ENCODE peak calls at places on chromosome 20, in seven cellular contexts. Z is GM06990, A is SK-N-SH, O is heart left ventricle, J is mucosa of descending colon, E is SJSA1, D is HCT116. I is an unnamed sample. For H3K36me3, the result is how much of the 10 kb centered on the place peaks cover.

GRCh38 chr20:37571033-37571432 is 43.4 kb upstream of the BLCAP start:
- DNase-seq in Z (no peak), A (no peak), O (no peak), J (no peak), E (peak), D (no peak), I (no peak)

GRCh38 chr20:25985597-25985996 is 288.9 kb upstream of the ZNF337 start:
- DNase-seq in Z (no peak), A (no peak), O (no peak), J (no peak), E (peak), D (no peak), I (no peak)

GRCh38 chr20:57076951-57077350 is 189.5 kb downstream of the BMP7 start:
- DNase-seq in Z (no peak), A (no peak), O (no peak), J (no peak), E (no peak), D (no peak), I (no peak)

GRCh38 chr20:53881362-53881761 is 189.0 kb downstream of the BCAS1 start:
- DNase-seq in Z (no peak), A (no peak), O (no peak), J (no peak), E (no peak), D (no peak), I (no peak)

GRCh38 chr20:44887466-44887865 is 2.0 kb downstream of the YWHAB start:
- DNase-seq in Z (no peak), A (no peak), O (no peak), J (no peak), E (no peak), D (no peak), I (no peak)

GRCh38 chr20:40579701-40580100 is 109.3 kb downstream of the MAFB start:
- DNase-seq in Z (no peak), A (no peak), O (no peak), J (no peak), E (no peak), D (no peak), I (no peak)

GRCh38 chr20:32344835-32345506 is 13.2 kb upstream of the ASXL1 start:
- DNase-seq in Z (no peak), A (no peak), O (no peak), J (no peak), E (no peak), D (no peak), I (peak)

GRCh38 chr20:5770987-5771318 is 20.8 kb downstream of the SHLD1 start:
- DNase-seq in Z (no peak), A (no peak), O (no peak), J (no peak), E (no peak), D (no peak), I (no peak)

GRCh38 chr20:31833130-31833930 is 12.1 kb downstream of the FOXS1 start:
- DNase-seq in Z (peak), A (peak), O (peak), J (peak), E (peak), D (peak), I (peak)

GRCh38 chr20:36030143-36030542 is 61.8 kb downstream of the CNBD2 start:
- DNase-seq in Z (no peak), A (no peak), O (no peak), J (peak), E (no peak), D (no peak), I (no peak)

GRCh38 chr20:50224553-50225255 is 34.1 kb downstream of the CEBPB start:
- DNase-seq in Z (no peak), A (no peak), O (peak), J (peak), E (peak), D (no peak), I (peak)

GRCh38 chr20:40856653-40857052 is 167.6 kb upstream of the MAFB start:
- DNase-seq in Z (no peak), A (no peak), O (no peak), J (no peak), E (no peak), D (no peak), I (no peak)

GRCh38 chr20:38926934-38927616 is 858 bp downstream of the FAM83D start:
- DNase-seq in Z (no peak), A (no peak), O (no peak), J (no peak), E (no peak), D (no peak), I (peak)

GRCh38 chr20:57659131-57659788 is 39.0 kb upstream of the ZBP1 start:
- DNase-seq in Z (no peak), A (peak), O (peak), J (no peak), E (peak), D (no peak), I (peak)

GRCh38 chr20:20521736-20522135 is 153.8 kb downstream of the INSM1 start:
- DNase-seq in Z (no peak), A (no peak), O (no peak), J (no peak), E (no peak), D (no peak), I (no peak)

GRCh38 chr20:64101731-64102621 is 5.4 kb downstream of the NPBWR2 start:
- DNase-seq in Z (peak), A (peak), O (peak), J (peak), E (no peak), D (no peak), I (peak)

GRCh38 chr20:40892642-40893041 is 136.0 kb upstream of the TOP1 start:
- DNase-seq in Z (no peak), A (no peak), O (no peak), J (no peak), E (no peak), D (no peak), I (no peak)

GRCh38 chr20:17541996-17542395 is 10.8 kb upstream of the BFSP1 start:
- DNase-seq in Z (no peak), A (no peak), O (no peak), J (no peak), E (no peak), D (no peak), I (no peak)

GRCh38 chr20:4130404-4131189 is 115.2 kb upstream of the RNF24 start:
- DNase-seq in Z (no peak), A (no peak), O (no peak), J (peak), E (peak), D (no peak), I (no peak)

DNA sequence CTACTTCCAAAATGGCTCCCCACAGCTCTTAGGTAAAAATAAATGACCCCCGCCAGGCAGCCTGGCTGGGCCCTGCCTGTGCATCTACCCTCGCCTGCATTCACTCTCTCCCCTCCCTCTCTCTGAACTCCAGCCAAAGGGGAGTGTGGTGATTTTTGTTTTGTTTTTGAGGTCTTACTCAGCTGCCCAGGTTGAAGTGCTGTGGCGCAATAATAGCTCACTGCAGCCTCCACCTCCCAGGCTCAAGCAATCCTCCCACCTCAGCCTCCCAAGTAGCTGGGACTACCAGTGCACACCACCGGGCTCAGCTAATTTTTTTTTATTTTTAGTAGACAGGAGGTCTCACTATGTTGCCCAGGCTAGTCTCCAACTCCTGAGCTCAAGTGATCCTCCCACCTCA is 15.8 kb downstream of the NFATC2 start:
- DNase-seq in Z (no peak), A (no peak), O (no peak), J (no peak), E (no peak), D (no peak), I (no peak)
- H3K4me3 ChIP-seq in Z (no peak), A (no peak), O (no peak), J (no peak), E (no peak), D (no peak), I (no peak)

GRCh38 chr20:23369424-23369823 is 7.4 kb downstream of the GZF1 start:
- DNase-seq in Z (no peak), A (no peak), O (no peak), J (no peak), E (no peak), D (no peak), I (no peak)

GRCh38 chr20:23368316-23369110 is 6.5 kb downstream of the GZF1 start:
- DNase-seq in Z (no peak), A (no peak), O (no peak), J (no peak), E (no peak), D (no peak), I (no peak)

GRCh38 chr20:23366384-23366783 is 4.4 kb downstream of the GZF1 start:
- DNase-seq in Z (no peak), A (no peak), O (no peak), J (no peak), E (no peak), D (no peak), I (no peak)

GRCh38 chr20:23365390-23366165 is 3.6 kb downstream of the GZF1 start:
- DNase-seq in Z (no peak), A (peak), O (no peak), J (no peak), E (no peak), D (no peak), I (peak)

DNA sequence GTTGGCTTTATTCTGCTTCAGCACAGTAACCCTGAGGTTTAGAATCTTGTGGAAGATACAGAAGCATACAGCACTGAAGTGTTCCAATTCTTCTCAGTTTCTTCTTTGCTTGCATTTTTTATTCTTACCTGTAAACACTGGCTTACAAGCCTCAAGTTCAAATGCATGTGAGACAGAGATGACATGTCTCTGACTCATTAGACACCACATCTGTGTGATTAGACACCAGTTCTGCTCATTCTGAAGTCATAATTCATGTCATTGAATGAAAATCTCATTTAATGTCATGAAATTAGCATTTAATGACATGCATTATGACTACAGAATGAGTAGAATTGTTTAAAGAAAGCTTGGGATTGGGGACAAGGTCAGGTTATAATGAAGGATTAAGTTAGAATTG is 5.8 kb downstream of the GZF1 start:
- DNase-seq in Z (no peak), A (no peak), O (no peak), J (no peak), E (no peak), D (no peak), I (no peak)
- H3K36me3 ChIP-seq in Z (under half), A (half or more), O (half or more), J (under half), E (half or more), D (under half), I (under half)

DNA sequence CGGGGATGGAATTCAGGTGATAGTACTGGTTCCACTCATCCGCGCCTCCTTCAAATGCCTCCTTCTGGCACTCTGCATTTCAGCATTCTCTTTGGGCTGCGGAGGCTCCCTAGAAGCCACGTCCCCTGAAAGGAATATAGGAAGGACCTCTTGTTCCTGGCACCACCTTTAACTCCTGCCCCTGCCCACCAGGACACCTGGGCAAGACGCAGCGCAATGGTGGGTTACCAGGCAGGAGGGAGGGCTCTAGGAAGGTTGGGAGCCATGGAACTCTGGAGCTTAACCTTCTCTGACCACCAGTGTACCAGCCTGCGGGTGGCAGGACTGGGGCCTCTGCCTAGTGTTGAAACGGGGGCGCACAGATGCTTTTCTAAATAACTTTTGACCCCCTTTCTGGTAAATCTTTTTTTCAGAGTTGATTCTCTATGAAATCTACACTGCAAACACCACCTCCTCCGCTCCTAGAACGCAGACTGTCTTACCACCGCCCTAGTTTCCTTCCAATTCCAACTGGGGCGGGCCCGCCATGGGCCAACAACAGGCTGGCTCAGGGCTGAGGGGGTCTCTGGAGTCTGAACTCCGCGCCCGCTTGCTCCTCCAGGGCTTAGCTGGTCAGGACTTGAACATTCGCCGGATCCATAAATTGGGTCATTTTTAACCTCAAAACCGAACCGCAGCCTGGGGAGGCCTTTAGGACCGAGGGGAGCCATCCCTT is 871 bp upstream of the SYNDIG1 start:
- DNase-seq in Z (no peak), A (no peak), O (no peak), J (no peak), E (no peak), D (no peak), I (no peak)
- H3K4me3 ChIP-seq in Z (no peak), A (no peak), O (no peak), J (no peak), E (no peak), D (no peak), I (peak)

GRCh38 chr20:2465100-2465499 is 5.5 kb downstream of the SNRPB start:
- DNase-seq in Z (no peak), A (no peak), O (no peak), J (no peak), E (no peak), D (no peak), I (no peak)
- H3K36me3 ChIP-seq in Z (under half), A (half or more), O (half or more), J (under half), E (half or more), D (half or more), I (half or more)

GRCh38 chr20:271528-271927 is 14.0 kb downstream of the DEFB132 start:
- DNase-seq in Z (no peak), A (no peak), O (no peak), J (no peak), E (peak), D (no peak), I (no peak)
- H3K4me3 ChIP-seq in Z (no peak), A (no peak), O (no peak), J (no peak), E (no peak), D (no peak), I (no peak)